ENCODE peak calls at places on chromosomes 13 and 19, in eight cellular contexts. One of them, this sample, is unnamed. For H3K36me3 and H3K4me1, the result is how much of the 10 kb centered on the place peaks cover.

GRCh38 chr19:18439025-18439909 is 1.3 kb upstream of the ISYNA1 start:
- DNase-seq in uterus: no peak
- DNase-seq in GM12878: no peak
- DNase-seq in A673: peak
- DNase-seq in neuronal stem cell: no peak
- DNase-seq in psoas muscle: no peak
- DNase-seq in IMR-90: peak
- DNase-seq in adrenal gland: peak
- DNase-seq in this sample: peak

GRCh38 chr13:29577135-29578051 is 18.1 kb downstream of the SLC7A1 start:
- DNase-seq in IMR-90: peak
- DNase-seq in psoas muscle: no peak
- DNase-seq in A673: no peak
- DNase-seq in neuronal stem cell: no peak
- DNase-seq in uterus: no peak
- DNase-seq in adrenal gland: peak
- DNase-seq in GM12878: no peak
- DNase-seq in this sample: no peak

GRCh38 chr13:44952671-44953070 is 36.6 kb downstream of the NUFIP1 start:
- DNase-seq in A673: no peak
- DNase-seq in IMR-90: no peak
- DNase-seq in psoas muscle: no peak
- DNase-seq in adrenal gland: no peak
- DNase-seq in GM12878: no peak
- DNase-seq in uterus: no peak
- DNase-seq in neuronal stem cell: no peak
- DNase-seq in this sample: no peak

GRCh38 chr19:29278716-29279115 is 65.8 kb upstream of the UQCRFS1 start:
- DNase-seq in A673: no peak
- DNase-seq in neuronal stem cell: no peak
- DNase-seq in uterus: no peak
- DNase-seq in GM12878: no peak
- DNase-seq in IMR-90: no peak
- DNase-seq in adrenal gland: no peak
- DNase-seq in psoas muscle: no peak
- DNase-seq in this sample: no peak

GRCh38 chr19:19402656-19403372 is 2.7 kb upstream of the GATAD2A start:
- DNase-seq in A673: no peak
- DNase-seq in neuronal stem cell: no peak
- DNase-seq in uterus: no peak
- DNase-seq in psoas muscle: no peak
- DNase-seq in adrenal gland: no peak
- DNase-seq in IMR-90: no peak
- DNase-seq in GM12878: no peak
- DNase-seq in this sample: no peak

GRCh38 chr13:28820099-28821051 is at the start of gene MTUS2:
- DNase-seq in psoas muscle: no peak
- DNase-seq in IMR-90: no peak
- DNase-seq in uterus: no peak
- DNase-seq in GM12878: no peak
- DNase-seq in A673: no peak
- DNase-seq in adrenal gland: no peak
- DNase-seq in neuronal stem cell: peak
- DNase-seq in this sample: no peak

GRCh38 chr13:109788372-109789195 is 2.2 kb upstream of the IRS2 start:
- DNase-seq in IMR-90: no peak
- DNase-seq in GM12878: no peak
- DNase-seq in A673: no peak
- DNase-seq in uterus: no peak
- DNase-seq in adrenal gland: no peak
- DNase-seq in neuronal stem cell: no peak
- DNase-seq in psoas muscle: no peak
- DNase-seq in this sample: no peak

GRCh38 chr13:73945371-73945770 is 188.8 kb downstream of the KLF12 start:
- DNase-seq in A673: peak
- DNase-seq in psoas muscle: no peak
- DNase-seq in GM12878: no peak
- DNase-seq in neuronal stem cell: no peak
- DNase-seq in uterus: no peak
- DNase-seq in IMR-90: no peak
- DNase-seq in adrenal gland: no peak
- DNase-seq in this sample: no peak

GRCh38 chr13:48199404-48199991 is 33.5 kb upstream of the ITM2B start:
- DNase-seq in GM12878: no peak
- DNase-seq in neuronal stem cell: no peak
- DNase-seq in A673: no peak
- DNase-seq in adrenal gland: no peak
- DNase-seq in psoas muscle: no peak
- DNase-seq in uterus: no peak
- DNase-seq in IMR-90: no peak
- DNase-seq in this sample: no peak

GRCh38 chr13:28611654-28612131 is 47.2 kb upstream of the POMP start:
- DNase-seq in uterus: no peak
- DNase-seq in adrenal gland: no peak
- DNase-seq in neuronal stem cell: no peak
- DNase-seq in psoas muscle: no peak
- DNase-seq in GM12878: no peak
- DNase-seq in A673: peak
- DNase-seq in IMR-90: peak
- DNase-seq in this sample: no peak

GRCh38 chr13:99661791-99662190 is 160.5 kb downstream of the TM9SF2 start:
- DNase-seq in IMR-90: no peak
- DNase-seq in adrenal gland: no peak
- DNase-seq in A673: peak
- DNase-seq in psoas muscle: no peak
- DNase-seq in neuronal stem cell: peak
- DNase-seq in uterus: no peak
- DNase-seq in GM12878: no peak
- DNase-seq in this sample: no peak

GRCh38 chr13:53017433-53017970 is 11.1 kb upstream of the OLFM4 start:
- DNase-seq in uterus: no peak
- DNase-seq in neuronal stem cell: no peak
- DNase-seq in adrenal gland: no peak
- DNase-seq in IMR-90: no peak
- DNase-seq in psoas muscle: no peak
- DNase-seq in GM12878: no peak
- DNase-seq in A673: no peak
- DNase-seq in this sample: no peak

GRCh38 chr13:22662771-22663170 is 518.0 kb upstream of the SGCG start:
- DNase-seq in IMR-90: no peak
- DNase-seq in GM12878: no peak
- DNase-seq in psoas muscle: no peak
- DNase-seq in neuronal stem cell: no peak
- DNase-seq in A673: no peak
- DNase-seq in adrenal gland: no peak
- DNase-seq in uterus: no peak
- DNase-seq in this sample: peak

GRCh38 chr13:26062853-26063444 is 11.1 kb upstream of the SHISA2 start:
- DNase-seq in GM12878: no peak
- DNase-seq in psoas muscle: no peak
- DNase-seq in uterus: no peak
- DNase-seq in IMR-90: peak
- DNase-seq in adrenal gland: peak
- DNase-seq in neuronal stem cell: peak
- DNase-seq in A673: peak
- DNase-seq in this sample: peak

GRCh38 chr19:33133438-33134031 is 1.6 kb downstream of the WDR88 start:
- DNase-seq in IMR-90: no peak
- DNase-seq in adrenal gland: peak
- DNase-seq in uterus: no peak
- DNase-seq in A673: no peak
- DNase-seq in GM12878: no peak
- DNase-seq in neuronal stem cell: no peak
- DNase-seq in psoas muscle: no peak
- DNase-seq in this sample: no peak

GRCh38 chr19:8363803-8364771 is at the start of gene ANGPTL4:
- DNase-seq in GM12878: no peak
- DNase-seq in adrenal gland: peak
- DNase-seq in psoas muscle: peak
- DNase-seq in uterus: peak
- DNase-seq in neuronal stem cell: peak
- DNase-seq in IMR-90: peak
- DNase-seq in A673: peak
- DNase-seq in this sample: no peak

GRCh38 chr13:106241974-106242373 is 293.5 kb downstream of the EFNB2 start:
- DNase-seq in neuronal stem cell: no peak
- DNase-seq in GM12878: no peak
- DNase-seq in A673: no peak
- DNase-seq in uterus: no peak
- DNase-seq in IMR-90: peak
- DNase-seq in psoas muscle: no peak
- DNase-seq in adrenal gland: no peak
- DNase-seq in this sample: no peak

GRCh38 chr19:48954011-48954594 is 572 bp upstream of the BAX start:
- DNase-seq in A673: no peak
- DNase-seq in adrenal gland: no peak
- DNase-seq in GM12878: no peak
- DNase-seq in psoas muscle: no peak
- DNase-seq in IMR-90: no peak
- DNase-seq in neuronal stem cell: no peak
- DNase-seq in uterus: no peak
- DNase-seq in this sample: no peak

GRCh38 chr19:15184776-15185175 is 16.0 kb downstream of the NOTCH3 start:
- DNase-seq in neuronal stem cell: no peak
- DNase-seq in GM12878: no peak
- DNase-seq in psoas muscle: no peak
- DNase-seq in A673: no peak
- DNase-seq in adrenal gland: no peak
- DNase-seq in IMR-90: no peak
- DNase-seq in uterus: no peak
- DNase-seq in this sample: no peak
- H3K36me3 ChIP-seq in neuronal stem cell: half or more
- H3K36me3 ChIP-seq in GM12878: under half
- H3K36me3 ChIP-seq in psoas muscle: under half
- H3K36me3 ChIP-seq in A673: under half
- H3K36me3 ChIP-seq in adrenal gland: under half
- H3K36me3 ChIP-seq in IMR-90: half or more
- H3K36me3 ChIP-seq in uterus: under half
- H3K36me3 ChIP-seq in this sample: half or more

GRCh38 chr19:50493171-50493570 is 16.5 kb upstream of the GARIN5A start:
- DNase-seq in GM12878: no peak
- DNase-seq in neuronal stem cell: no peak
- DNase-seq in psoas muscle: peak
- DNase-seq in IMR-90: no peak
- DNase-seq in uterus: peak
- DNase-seq in adrenal gland: no peak
- DNase-seq in A673: no peak
- DNase-seq in this sample: no peak
- H3K4me1 ChIP-seq in GM12878: under half
- H3K4me1 ChIP-seq in neuronal stem cell: under half
- H3K4me1 ChIP-seq in psoas muscle: under half
- H3K4me1 ChIP-seq in IMR-90: under half
- H3K4me1 ChIP-seq in uterus: under half
- H3K4me1 ChIP-seq in adrenal gland: under half
- H3K4me1 ChIP-seq in A673: under half
- H3K4me1 ChIP-seq in this sample: under half

GRCh38 chr19:16896098-16896912 is 7.5 kb downstream of the F2RL3 start:
- DNase-seq in neuronal stem cell: peak
- DNase-seq in GM12878: no peak
- DNase-seq in adrenal gland: no peak
- DNase-seq in A673: no peak
- DNase-seq in uterus: no peak
- DNase-seq in IMR-90: no peak
- DNase-seq in psoas muscle: no peak
- DNase-seq in this sample: peak

GRCh38 chr19:16894080-16894479 is 5.3 kb downstream of the F2RL3 start:
- DNase-seq in psoas muscle: no peak
- DNase-seq in GM12878: no peak
- DNase-seq in IMR-90: no peak
- DNase-seq in uterus: no peak
- DNase-seq in neuronal stem cell: no peak
- DNase-seq in A673: no peak
- DNase-seq in adrenal gland: no peak
- DNase-seq in this sample: no peak

GRCh38 chr19:16893686-16893990 is 4.8 kb downstream of the F2RL3 start:
- DNase-seq in GM12878: no peak
- DNase-seq in adrenal gland: peak
- DNase-seq in psoas muscle: no peak
- DNase-seq in IMR-90: no peak
- DNase-seq in neuronal stem cell: no peak
- DNase-seq in uterus: no peak
- DNase-seq in A673: no peak
- DNase-seq in this sample: no peak

GRCh38 chr19:16896913-16897571 is 8.2 kb downstream of the F2RL3 start:
- DNase-seq in IMR-90: peak
- DNase-seq in psoas muscle: peak
- DNase-seq in adrenal gland: peak
- DNase-seq in A673: peak
- DNase-seq in GM12878: peak
- DNase-seq in neuronal stem cell: peak
- DNase-seq in uterus: peak
- DNase-seq in this sample: peak

GRCh38 chr19:16895467-16896097 is 6.8 kb downstream of the F2RL3 start:
- DNase-seq in psoas muscle: no peak
- DNase-seq in adrenal gland: no peak
- DNase-seq in GM12878: no peak
- DNase-seq in IMR-90: no peak
- DNase-seq in uterus: no peak
- DNase-seq in A673: no peak
- DNase-seq in neuronal stem cell: peak
- DNase-seq in this sample: no peak
- H3K4me3 ChIP-seq in psoas muscle: peak
- H3K4me3 ChIP-seq in adrenal gland: peak
- H3K4me3 ChIP-seq in GM12878: no peak
- H3K4me3 ChIP-seq in IMR-90: no peak
- H3K4me3 ChIP-seq in uterus: peak
- H3K4me3 ChIP-seq in A673: no peak
- H3K4me3 ChIP-seq in neuronal stem cell: no peak
- H3K4me3 ChIP-seq in this sample: peak

DNA sequence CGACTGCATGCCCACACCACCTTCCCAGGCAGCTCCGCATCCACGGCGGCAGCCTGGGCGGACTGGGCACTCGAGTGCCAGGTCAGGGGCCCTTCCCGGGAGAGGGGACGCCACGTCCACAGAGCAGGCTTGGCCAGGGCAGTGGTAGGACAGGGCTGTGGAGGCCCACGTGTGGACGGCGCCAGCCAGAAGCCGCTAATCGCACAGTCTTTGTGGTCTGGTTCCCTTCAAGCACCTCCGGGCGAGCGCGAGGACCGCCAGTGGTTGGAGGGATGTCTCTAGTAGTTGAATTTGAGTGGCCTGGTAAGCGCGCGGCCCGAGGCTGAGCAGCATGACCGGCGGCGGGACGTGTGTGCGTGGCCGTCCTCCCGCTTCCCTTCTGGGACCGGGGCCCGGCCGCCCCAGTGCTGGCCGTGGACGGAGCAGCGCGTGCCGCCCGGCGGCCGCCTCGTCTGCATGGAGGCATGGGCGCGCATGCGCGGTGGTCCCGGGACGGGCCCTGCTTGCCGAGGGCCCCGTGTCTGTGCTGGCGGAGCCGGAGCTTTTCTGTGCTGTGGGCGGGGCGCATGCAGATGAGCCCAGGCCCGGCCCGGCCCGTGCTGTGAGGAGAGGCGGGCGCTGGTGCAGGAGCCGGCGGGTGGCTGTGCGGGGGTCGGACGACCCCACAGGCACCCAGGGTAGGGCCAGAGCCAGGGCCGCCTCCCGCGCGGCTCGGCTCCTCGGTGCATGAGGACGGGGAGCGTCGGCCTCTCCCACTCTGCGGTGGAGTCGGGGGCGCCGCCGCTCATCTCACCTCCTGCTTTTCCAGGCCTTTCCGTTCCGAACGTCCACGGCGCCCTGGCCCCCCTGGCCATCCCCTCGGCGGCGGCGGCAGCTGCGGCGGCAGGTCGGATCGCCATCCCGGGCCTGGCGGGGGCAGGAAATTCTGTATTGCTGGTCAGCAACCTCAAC is 8.6 kb downstream of the PTBP1 start:
- DNase-seq in adrenal gland: peak
- DNase-seq in uterus: no peak
- DNase-seq in neuronal stem cell: no peak
- DNase-seq in A673: peak
- DNase-seq in IMR-90: no peak
- DNase-seq in psoas muscle: peak
- DNase-seq in GM12878: no peak
- DNase-seq in this sample: no peak
- H3K36me3 ChIP-seq in adrenal gland: half or more
- H3K36me3 ChIP-seq in uterus: under half
- H3K36me3 ChIP-seq in neuronal stem cell: half or more
- H3K36me3 ChIP-seq in A673: half or more
- H3K36me3 ChIP-seq in IMR-90: half or more
- H3K36me3 ChIP-seq in psoas muscle: under half
- H3K36me3 ChIP-seq in GM12878: under half
- H3K36me3 ChIP-seq in this sample: half or more

This sample was measured in SJCRH30.